ENCODE peak calls at places on chromosomes 12 and 14, in six cellular contexts. S is NCI-H2107; W is activated naive CD4-positive, alpha-beta T cell; R is right lobe of liver; K is left ventricle myocardium superior; E is stimulated activated CD4-positive, alpha-beta T cell treated with anti-CD3 and anti-CD28 coated beads, Interleukin-4, amount 100 ng/mL, for 1 hour. L is an unnamed sample.
A peak's percentile ranks its signal among the peaks of the same experiment; 100 is the strongest.

GRCh38 chr14:58865520-58866281 is 227.9 kb downstream of the DACT1 start:
- DNase-seq in S (no peak), W (no peak), R (no peak), K (no peak), E (no peak), L (no peak)

GRCh38 chr14:52840916-52841315 is 49.5 kb upstream of the GNPNAT1 start:
- DNase-seq in S (no peak), W (no peak), R (peak; percentile 28), K (peak; percentile 37), E (no peak), L (no peak)

GRCh38 chr12:42119085-42119633 is 25.5 kb downstream of the GXYLT1 start:
- DNase-seq in S (no peak), W (no peak), R (no peak), K (no peak), E (no peak), L (no peak)

GRCh38 chr14:52974406-52974805 is 23.6 kb upstream of the FERMT2 start:
- DNase-seq in S (no peak), W (no peak), R (no peak), K (no peak), E (no peak), L (no peak)

GRCh38 chr14:97833291-97833690 is 1036.1 kb downstream of the VRK1 start:
- DNase-seq in S (no peak), W (no peak), R (no peak), K (no peak), E (no peak), L (no peak)

GRCh38 chr14:103179078-103179477 is 55.8 kb downstream of the TNFAIP2 start:
- DNase-seq in S (no peak), W (no peak), R (no peak), K (no peak), E (no peak), L (no peak)

GRCh38 chr14:60758875-60759274 is 24.3 kb downstream of the MNAT1 start:
- DNase-seq in S (peak; percentile 27), W (no peak), R (no peak), K (no peak), E (no peak), L (no peak)

GRCh38 chr14:75267141-75267601 is 11.5 kb upstream of the FOS start:
- DNase-seq in S (no peak), W (no peak), R (no peak), K (no peak), E (no peak), L (no peak)

GRCh38 chr12:93572712-93573551 is 457 bp downstream of the SOCS2 start:
- DNase-seq in S (no peak), W (peak; percentile 12), R (peak; percentile 50), K (peak; percentile 68), E (peak; percentile 16), L (peak; percentile 52)

GRCh38 chr12:38892090-38892786 is 13.2 kb downstream of the CPNE8 start:
- DNase-seq in S (no peak), W (no peak), R (peak; percentile 39), K (no peak), E (no peak), L (no peak)

GRCh38 chr12:43937947-43938346 is 102.1 kb downstream of the TMEM117 start:
- DNase-seq in S (no peak), W (no peak), R (no peak), K (no peak), E (no peak), L (no peak)